ENCODE peak calls at places on chromosome 1, in eight cellular contexts. One of them, this sample, is unnamed.

GRCh38 chr1:230072296-230072695 is 5.3 kb downstream of the GALNT2 start:
- DNase-seq in substantia nigra: no peak
- DNase-seq in esophagus squamous epithelium: no peak
- DNase-seq in A549: no peak
- DNase-seq in CD8-positive, alpha-beta memory T cell: no peak
- DNase-seq in WERI-Rb-1: no peak
- DNase-seq in Peyer's patch: peak
- DNase-seq in SJSA1: no peak
- DNase-seq in this sample: no peak

GRCh38 chr1:235098547-235098946 is 30.1 kb downstream of the TOMM20 start:
- DNase-seq in esophagus squamous epithelium: no peak
- DNase-seq in SJSA1: no peak
- DNase-seq in A549: no peak
- DNase-seq in substantia nigra: no peak
- DNase-seq in Peyer's patch: peak
- DNase-seq in WERI-Rb-1: peak
- DNase-seq in CD8-positive, alpha-beta memory T cell: no peak
- DNase-seq in this sample: no peak

GRCh38 chr1:241688940-241689368 is 36.9 kb downstream of the WDR64 start:
- DNase-seq in SJSA1: peak
- DNase-seq in CD8-positive, alpha-beta memory T cell: no peak
- DNase-seq in substantia nigra: no peak
- DNase-seq in esophagus squamous epithelium: no peak
- DNase-seq in A549: no peak
- DNase-seq in WERI-Rb-1: no peak
- DNase-seq in Peyer's patch: no peak
- DNase-seq in this sample: peak

GRCh38 chr1:103371234-103371633 is 154.3 kb upstream of the RNPC3 start:
- DNase-seq in substantia nigra: no peak
- DNase-seq in CD8-positive, alpha-beta memory T cell: no peak
- DNase-seq in SJSA1: no peak
- DNase-seq in esophagus squamous epithelium: no peak
- DNase-seq in Peyer's patch: no peak
- DNase-seq in A549: no peak
- DNase-seq in WERI-Rb-1: no peak
- DNase-seq in this sample: no peak

GRCh38 chr1:206683313-206683712 is 1.4 kb upstream of the MAPKAPK2 start:
- DNase-seq in Peyer's patch: no peak
- DNase-seq in substantia nigra: no peak
- DNase-seq in esophagus squamous epithelium: no peak
- DNase-seq in SJSA1: no peak
- DNase-seq in CD8-positive, alpha-beta memory T cell: no peak
- DNase-seq in WERI-Rb-1: no peak
- DNase-seq in A549: no peak
- DNase-seq in this sample: no peak

GRCh38 chr1:168396940-168397680 is 116.4 kb downstream of the TBX19 start:
- DNase-seq in CD8-positive, alpha-beta memory T cell: no peak
- DNase-seq in esophagus squamous epithelium: no peak
- DNase-seq in WERI-Rb-1: no peak
- DNase-seq in SJSA1: no peak
- DNase-seq in A549: no peak
- DNase-seq in substantia nigra: no peak
- DNase-seq in Peyer's patch: no peak
- DNase-seq in this sample: no peak

GRCh38 chr1:51898090-51898734 is 19.7 kb upstream of the NRDC start:
- DNase-seq in WERI-Rb-1: no peak
- DNase-seq in Peyer's patch: no peak
- DNase-seq in esophagus squamous epithelium: no peak
- DNase-seq in CD8-positive, alpha-beta memory T cell: no peak
- DNase-seq in SJSA1: peak
- DNase-seq in substantia nigra: no peak
- DNase-seq in A549: peak
- DNase-seq in this sample: no peak

GRCh38 chr1:2803086-2803930 is 1.8 kb upstream of the TTC34 start:
- DNase-seq in A549: no peak
- DNase-seq in WERI-Rb-1: no peak
- DNase-seq in substantia nigra: no peak
- DNase-seq in esophagus squamous epithelium: no peak
- DNase-seq in CD8-positive, alpha-beta memory T cell: no peak
- DNase-seq in Peyer's patch: no peak
- DNase-seq in SJSA1: no peak
- DNase-seq in this sample: no peak

GRCh38 chr1:200437556-200438203 is 27.8 kb upstream of the ZNF281 start:
- DNase-seq in substantia nigra: no peak
- DNase-seq in Peyer's patch: no peak
- DNase-seq in WERI-Rb-1: no peak
- DNase-seq in SJSA1: peak
- DNase-seq in A549: no peak
- DNase-seq in CD8-positive, alpha-beta memory T cell: peak
- DNase-seq in esophagus squamous epithelium: no peak
- DNase-seq in this sample: no peak

GRCh38 chr1:172163479-172164215 is 256.8 kb upstream of the C1orf105 start:
- DNase-seq in CD8-positive, alpha-beta memory T cell: no peak
- DNase-seq in substantia nigra: no peak
- DNase-seq in A549: no peak
- DNase-seq in esophagus squamous epithelium: no peak
- DNase-seq in Peyer's patch: no peak
- DNase-seq in WERI-Rb-1: no peak
- DNase-seq in SJSA1: peak
- DNase-seq in this sample: no peak

GRCh38 chr1:53552146-53552940 is 93.1 kb downstream of the DMRTB1 start:
- DNase-seq in WERI-Rb-1: peak
- DNase-seq in substantia nigra: peak
- DNase-seq in Peyer's patch: peak
- DNase-seq in CD8-positive, alpha-beta memory T cell: no peak
- DNase-seq in SJSA1: peak
- DNase-seq in A549: no peak
- DNase-seq in esophagus squamous epithelium: no peak
- DNase-seq in this sample: no peak

GRCh38 chr1:7962636-7963377 is 1.3 kb downstream of the PARK7 start:
- DNase-seq in CD8-positive, alpha-beta memory T cell: no peak
- DNase-seq in Peyer's patch: no peak
- DNase-seq in substantia nigra: no peak
- DNase-seq in SJSA1: no peak
- DNase-seq in A549: no peak
- DNase-seq in WERI-Rb-1: no peak
- DNase-seq in esophagus squamous epithelium: no peak
- DNase-seq in this sample: no peak

GRCh38 chr1:176843352-176844297 is 320.9 kb downstream of the ASTN1 start:
- DNase-seq in substantia nigra: peak
- DNase-seq in SJSA1: peak
- DNase-seq in Peyer's patch: no peak
- DNase-seq in WERI-Rb-1: peak
- DNase-seq in CD8-positive, alpha-beta memory T cell: no peak
- DNase-seq in esophagus squamous epithelium: no peak
- DNase-seq in A549: no peak
- DNase-seq in this sample: no peak

GRCh38 chr1:93616996-93617669 is 64.5 kb downstream of the BCAR3 start:
- DNase-seq in esophagus squamous epithelium: no peak
- DNase-seq in Peyer's patch: peak
- DNase-seq in A549: no peak
- DNase-seq in CD8-positive, alpha-beta memory T cell: no peak
- DNase-seq in substantia nigra: peak
- DNase-seq in SJSA1: no peak
- DNase-seq in WERI-Rb-1: no peak
- DNase-seq in this sample: no peak

GRCh38 chr1:174968750-174969244 is 30.9 kb upstream of the CACYBP start:
- DNase-seq in Peyer's patch: no peak
- DNase-seq in A549: no peak
- DNase-seq in CD8-positive, alpha-beta memory T cell: peak
- DNase-seq in esophagus squamous epithelium: no peak
- DNase-seq in SJSA1: peak
- DNase-seq in substantia nigra: no peak
- DNase-seq in WERI-Rb-1: no peak
- DNase-seq in this sample: no peak

GRCh38 chr1:232873412-232873811 is 68.2 kb downstream of the MAP10 start:
- DNase-seq in CD8-positive, alpha-beta memory T cell: no peak
- DNase-seq in Peyer's patch: no peak
- DNase-seq in esophagus squamous epithelium: no peak
- DNase-seq in A549: no peak
- DNase-seq in WERI-Rb-1: no peak
- DNase-seq in SJSA1: no peak
- DNase-seq in substantia nigra: no peak
- DNase-seq in this sample: no peak

GRCh38 chr1:163822933-163823511 is 501.3 kb downstream of the NUF2 start:
- DNase-seq in WERI-Rb-1: no peak
- DNase-seq in substantia nigra: no peak
- DNase-seq in CD8-positive, alpha-beta memory T cell: no peak
- DNase-seq in Peyer's patch: no peak
- DNase-seq in A549: no peak
- DNase-seq in esophagus squamous epithelium: no peak
- DNase-seq in SJSA1: no peak
- DNase-seq in this sample: no peak

GRCh38 chr1:84347547-84348239 is 46.2 kb downstream of the SAMD13 start:
- DNase-seq in SJSA1: no peak
- DNase-seq in esophagus squamous epithelium: no peak
- DNase-seq in A549: no peak
- DNase-seq in WERI-Rb-1: peak
- DNase-seq in substantia nigra: no peak
- DNase-seq in Peyer's patch: no peak
- DNase-seq in CD8-positive, alpha-beta memory T cell: no peak
- DNase-seq in this sample: no peak

DNA sequence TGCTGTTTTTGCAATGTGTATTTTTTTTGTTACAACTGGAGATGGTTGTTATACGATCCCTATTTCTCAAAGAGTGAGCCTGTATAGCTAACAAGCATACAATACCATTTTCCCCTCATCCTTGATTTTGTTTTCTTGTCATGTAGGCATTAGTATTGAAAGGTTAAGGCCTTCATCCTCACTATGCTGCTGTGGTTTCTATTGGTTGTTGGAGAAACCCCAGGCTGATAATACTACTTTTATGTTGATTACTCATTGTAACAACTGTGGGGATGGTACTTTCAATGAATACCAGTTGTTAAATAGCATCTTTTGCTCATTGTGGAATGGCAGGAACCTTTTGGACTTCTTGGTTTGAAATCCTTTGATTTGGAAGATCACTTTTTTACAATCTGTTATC is 39.0 kb upstream of the MACF1 start:
- DNase-seq in substantia nigra: no peak
- DNase-seq in esophagus squamous epithelium: no peak
- DNase-seq in SJSA1: no peak
- DNase-seq in Peyer's patch: no peak
- DNase-seq in CD8-positive, alpha-beta memory T cell: no peak
- DNase-seq in WERI-Rb-1: no peak
- DNase-seq in A549: no peak
- DNase-seq in this sample: no peak
- H3K27ac ChIP-seq in substantia nigra: no peak
- H3K27ac ChIP-seq in esophagus squamous epithelium: no peak
- H3K27ac ChIP-seq in SJSA1: no peak
- H3K27ac ChIP-seq in Peyer's patch: no peak
- H3K27ac ChIP-seq in CD8-positive, alpha-beta memory T cell: no peak
- H3K27ac ChIP-seq in WERI-Rb-1: no peak
- H3K27ac ChIP-seq in A549: peak
- H3K27ac ChIP-seq in this sample: no peak

GRCh38 chr1:228937851-228938247 is 202.6 kb downstream of the RHOU start:
- DNase-seq in A549: no peak
- DNase-seq in CD8-positive, alpha-beta memory T cell: no peak
- DNase-seq in WERI-Rb-1: no peak
- DNase-seq in Peyer's patch: no peak
- DNase-seq in substantia nigra: no peak
- DNase-seq in SJSA1: no peak
- DNase-seq in esophagus squamous epithelium: no peak
- DNase-seq in this sample: no peak
- H3K27ac ChIP-seq in A549: no peak
- H3K27ac ChIP-seq in CD8-positive, alpha-beta memory T cell: no peak
- H3K27ac ChIP-seq in WERI-Rb-1: no peak
- H3K27ac ChIP-seq in Peyer's patch: no peak
- H3K27ac ChIP-seq in substantia nigra: peak
- H3K27ac ChIP-seq in SJSA1: no peak
- H3K27ac ChIP-seq in esophagus squamous epithelium: no peak
- H3K27ac ChIP-seq in this sample: no peak

DNA sequence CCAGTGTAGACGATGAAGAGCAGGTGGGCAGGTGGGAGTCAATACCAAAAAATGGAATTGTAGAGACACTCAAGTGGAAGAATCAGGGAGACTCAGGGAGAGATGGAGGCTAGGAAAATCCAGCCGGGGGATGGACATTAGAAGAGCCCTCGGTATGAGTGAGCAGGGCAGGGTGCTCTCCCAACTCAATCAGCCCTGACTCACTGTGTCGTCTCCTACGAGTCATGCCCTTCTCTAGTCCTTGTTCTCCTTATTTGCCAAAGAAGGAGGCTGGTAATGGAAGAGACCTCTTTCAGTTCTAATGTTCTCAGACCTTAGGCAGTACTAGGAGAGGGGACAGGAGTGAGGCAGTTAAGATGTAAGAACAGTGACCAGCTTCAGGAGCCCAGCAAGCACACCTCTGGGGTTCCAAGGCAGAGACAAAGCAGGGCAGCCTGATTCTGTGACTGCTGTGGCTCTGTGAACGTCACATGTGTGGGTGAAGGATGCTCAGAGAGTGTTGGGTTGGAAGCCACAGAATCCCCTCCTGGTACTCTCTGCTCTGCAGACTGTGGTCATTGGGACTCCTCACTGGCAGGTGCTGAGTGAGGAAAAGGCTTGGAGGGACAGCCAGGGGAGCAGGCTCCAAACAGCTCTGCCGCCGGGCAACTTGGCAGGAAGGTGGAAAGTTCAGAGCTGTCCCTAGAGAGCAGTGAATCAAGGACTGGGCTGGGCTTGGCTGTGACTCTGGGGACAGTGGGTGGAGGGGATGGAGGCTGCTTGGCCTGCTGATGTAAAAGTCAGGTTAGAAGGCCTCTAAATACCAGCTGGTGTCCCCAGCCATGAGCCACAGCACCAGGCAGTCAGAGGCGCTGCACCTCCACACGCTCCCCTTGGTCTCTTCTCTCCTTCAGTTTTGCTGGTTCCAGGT is 11.1 kb upstream of the GJA5 start:
- DNase-seq in esophagus squamous epithelium: no peak
- DNase-seq in A549: no peak
- DNase-seq in SJSA1: no peak
- DNase-seq in CD8-positive, alpha-beta memory T cell: no peak
- DNase-seq in WERI-Rb-1: no peak
- DNase-seq in substantia nigra: no peak
- DNase-seq in Peyer's patch: no peak
- DNase-seq in this sample: no peak
- H3K27ac ChIP-seq in esophagus squamous epithelium: no peak
- H3K27ac ChIP-seq in A549: no peak
- H3K27ac ChIP-seq in SJSA1: no peak
- H3K27ac ChIP-seq in CD8-positive, alpha-beta memory T cell: no peak
- H3K27ac ChIP-seq in WERI-Rb-1: no peak
- H3K27ac ChIP-seq in substantia nigra: no peak
- H3K27ac ChIP-seq in Peyer's patch: no peak
- H3K27ac ChIP-seq in this sample: no peak

DNA sequence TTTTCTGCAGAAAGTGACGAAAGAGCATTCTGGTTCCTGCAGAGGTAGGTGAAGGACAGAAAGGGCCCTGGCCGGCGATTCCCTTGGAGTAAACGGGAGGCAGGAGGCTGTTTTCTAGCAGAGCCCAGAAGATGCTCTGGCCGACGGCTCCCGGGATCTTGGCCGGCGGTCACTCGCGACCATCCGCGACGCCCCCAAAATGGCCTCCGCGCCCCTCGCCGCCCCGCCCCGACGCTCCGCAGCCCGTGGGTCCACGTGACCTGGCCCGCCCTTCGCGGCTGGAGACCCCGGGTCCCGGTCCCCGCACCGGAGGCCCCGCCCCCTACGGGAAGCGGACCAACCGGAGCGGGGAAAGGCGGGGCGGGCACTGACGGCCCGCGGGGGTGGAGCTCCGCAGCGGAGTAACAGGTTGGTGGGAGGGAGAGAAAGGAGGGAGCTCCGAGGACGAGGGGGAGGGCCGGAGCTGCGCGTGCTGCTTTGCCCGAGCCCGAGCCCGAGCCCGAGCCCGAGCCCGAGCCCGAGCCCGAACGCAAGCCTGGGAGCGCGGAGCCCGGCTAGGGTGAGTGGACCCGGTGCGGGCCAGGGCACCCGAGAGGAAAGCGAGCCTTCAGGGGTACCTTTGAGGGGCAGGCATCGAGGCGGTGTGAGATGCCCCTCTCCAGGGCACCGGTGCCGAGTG is at the start of gene CGN:
- DNase-seq in substantia nigra: peak
- DNase-seq in A549: peak
- DNase-seq in SJSA1: peak
- DNase-seq in Peyer's patch: peak
- DNase-seq in esophagus squamous epithelium: no peak
- DNase-seq in WERI-Rb-1: peak
- DNase-seq in CD8-positive, alpha-beta memory T cell: peak
- DNase-seq in this sample: no peak
- H3K27ac ChIP-seq in substantia nigra: peak
- H3K27ac ChIP-seq in A549: peak
- H3K27ac ChIP-seq in SJSA1: no peak
- H3K27ac ChIP-seq in Peyer's patch: peak
- H3K27ac ChIP-seq in esophagus squamous epithelium: peak
- H3K27ac ChIP-seq in WERI-Rb-1: peak
- H3K27ac ChIP-seq in CD8-positive, alpha-beta memory T cell: peak
- H3K27ac ChIP-seq in this sample: peak

This sample was measured in epithelial cell of prostate.